ENCODE peak calls at places on chromosomes 3 and 15, in four cellular contexts. B is RWPE2, P is epithelial cell of esophagus, J is cardiac muscle cell. R is an unnamed sample.

GRCh38 chr15:52879862-52880261 is 89.7 kb upstream of the ONECUT1 start:
- DNase-seq in B (no peak), P (no peak), J (no peak), R (no peak)

GRCh38 chr15:95125803-95126202 is 894.4 kb downstream of the MCTP2 start:
- DNase-seq in B (no peak), P (no peak), J (no peak), R (no peak)

GRCh38 chr3:59212128-59212764 is 162.4 kb upstream of the CFAP20DC start:
- DNase-seq in B (no peak), P (peak), J (peak), R (peak)

GRCh38 chr3:187286467-187287059 is 5.0 kb downstream of the MASP1 start:
- DNase-seq in B (no peak), P (no peak), J (no peak), R (no peak)

GRCh38 chr3:133114198-133114597 is 76.0 kb downstream of the TMEM108 start:
- DNase-seq in B (no peak), P (no peak), J (no peak), R (no peak)

GRCh38 chr3:161208931-161209330 is 12.2 kb upstream of the NMD3 start:
- DNase-seq in B (no peak), P (no peak), J (no peak), R (no peak)

GRCh38 chr15:76108021-76108723 is 48.4 kb downstream of the TMEM266 start:
- DNase-seq in B (no peak), P (no peak), J (no peak), R (no peak)

GRCh38 chr3:103337179-103337845 is 902.5 kb downstream of the ZPLD1 start:
- DNase-seq in B (no peak), P (no peak), J (no peak), R (no peak)

GRCh38 chr15:38076806-38077205 is 142.4 kb downstream of the TMCO5A start:
- DNase-seq in B (no peak), P (no peak), J (no peak), R (no peak)

GRCh38 chr3:45387636-45388348 is 584 bp upstream of the LARS2 start:
- DNase-seq in B (no peak), P (peak), J (no peak), R (no peak)

GRCh38 chr3:31531465-31531991 is 1.2 kb upstream of the STT3B start:
- DNase-seq in B (no peak), P (peak), J (peak), R (no peak)

GRCh38 chr3:184739594-184740505 is 28.0 kb upstream of the MAGEF1 start:
- DNase-seq in B (no peak), P (peak), J (no peak), R (no peak)

GRCh38 chr3:184738982-184739381 is 27.1 kb upstream of the MAGEF1 start:
- DNase-seq in B (no peak), P (no peak), J (no peak), R (no peak)

GRCh38 chr3:184741259-184741556 is 29.3 kb upstream of the MAGEF1 start:
- DNase-seq in B (peak), P (peak), J (no peak), R (no peak)

GRCh38 chr3:184741798-184742675 is 30.2 kb upstream of the MAGEF1 start:
- DNase-seq in B (peak), P (no peak), J (no peak), R (no peak)

DNA sequence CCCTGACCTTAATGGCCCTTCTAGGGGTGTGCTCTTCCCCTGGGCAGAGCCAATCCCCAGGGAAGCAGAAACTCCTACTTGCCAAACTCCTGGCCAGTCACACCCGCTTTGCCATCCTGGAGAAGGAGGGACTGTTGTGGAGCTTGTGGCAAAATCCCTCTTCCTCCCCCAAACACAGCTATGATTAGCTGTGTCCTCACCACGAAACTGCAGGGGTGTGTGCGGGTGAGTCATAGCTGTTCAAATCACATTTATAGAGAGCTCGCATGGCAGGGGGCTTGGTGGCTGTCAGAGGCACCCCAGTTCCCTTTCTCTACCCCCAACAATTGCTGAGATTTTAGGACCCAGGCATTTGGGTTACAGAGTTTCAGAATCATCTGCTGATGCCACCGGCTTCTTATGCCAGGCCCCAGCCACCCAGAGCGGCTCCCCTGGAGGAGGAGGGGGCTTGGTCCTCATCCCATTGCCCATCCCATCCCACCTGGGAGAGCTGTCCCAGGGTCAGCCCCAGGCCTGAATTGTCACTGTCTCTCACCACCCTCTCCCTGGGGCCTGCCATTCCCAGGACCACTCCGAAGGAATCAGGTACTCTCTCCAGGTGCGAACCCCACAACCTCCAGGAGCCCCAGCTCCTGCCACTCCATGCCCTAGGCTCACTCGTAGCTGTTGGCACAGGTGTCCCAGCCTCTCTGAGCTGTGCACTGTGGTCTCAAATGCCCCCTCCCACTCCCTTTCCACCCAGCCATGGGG is 28.8 kb upstream of the MAGEF1 start:
- DNase-seq in B (peak), P (peak), J (no peak), R (no peak)
- H3K4me3 ChIP-seq in B (no peak), P (peak), J (no peak), R (no peak)

GRCh38 chr3:123960791-123961507 is at the start of gene CCDC14:
- DNase-seq in B (peak), P (peak), J (peak), R (peak)
- TF ChIP-seq CTCF in B (no peak), P (no peak), J (no peak), R (no peak)

DNA sequence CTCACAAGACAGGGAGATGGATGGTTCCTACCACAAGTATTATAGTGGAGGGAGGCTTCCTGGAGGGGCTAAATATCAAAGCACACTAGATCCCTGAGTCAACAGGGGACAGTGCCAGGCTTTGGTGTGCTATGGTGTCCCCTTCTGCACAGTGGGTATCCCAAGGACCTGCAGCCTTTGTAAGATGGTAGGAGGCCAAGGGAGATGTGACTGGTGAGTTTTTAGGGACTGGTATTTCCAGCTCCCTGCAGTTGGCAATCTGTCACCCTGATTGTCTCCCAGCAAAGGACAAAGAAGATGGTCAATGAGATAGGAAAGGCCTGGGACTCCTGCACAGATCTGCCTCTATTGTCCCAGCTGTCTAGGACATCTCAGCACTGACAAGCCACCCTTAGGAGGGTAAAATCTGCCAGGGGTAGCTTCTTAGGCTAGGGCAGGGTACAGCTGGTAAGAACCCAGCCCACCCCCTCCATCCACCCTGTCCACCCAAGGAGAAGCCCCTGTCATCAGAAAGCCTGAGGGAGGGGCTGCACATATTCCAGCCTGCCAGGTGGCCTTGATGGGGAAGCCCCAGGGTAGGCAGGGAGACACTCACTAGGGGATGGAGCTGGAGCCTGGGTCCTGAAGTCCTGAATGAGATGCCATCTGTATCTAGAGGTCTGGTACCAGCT is 623 bp downstream of the CYP1A1 start:
- DNase-seq in B (no peak), P (no peak), J (no peak), R (no peak)
- H3K4me3 ChIP-seq in B (no peak), P (no peak), J (no peak), R (no peak)

GRCh38 chr3:89851974-89852621 is 744.7 kb downstream of the EPHA3 start:
- DNase-seq in B (no peak), P (peak), J (peak), R (no peak)
- TF ChIP-seq CTCF in B (peak), P (peak), J (peak), R (no peak)

GRCh38 chr15:64247535-64247905 is 84.7 kb upstream of the PPIB start:
- DNase-seq in B (no peak), P (no peak), J (no peak), R (no peak)
- H3K4me3 ChIP-seq in B (no peak), P (no peak), J (no peak), R (no peak)